ENCODE peak calls at places on chromosomes 3 and 15, in ten cellular contexts. One of them, this sample, is unnamed. For H3K9me3, the result is how much of the 10 kb centered on the place peaks cover.

GRCh38 chr3:117616213-117616612 is 906.6 kb downstream of the TUSC7 start:
- DNase-seq in HepG2: no peak
- DNase-seq in H1: no peak
- DNase-seq in transverse colon: no peak
- DNase-seq in A549: no peak
- DNase-seq in adrenal gland: no peak
- DNase-seq in breast epithelium: no peak
- DNase-seq in IMR-90: no peak
- DNase-seq in body of pancreas: no peak
- DNase-seq in K562: no peak
- DNase-seq in this sample: no peak

GRCh38 chr15:60591491-60592385 is 112.8 kb upstream of the ICE2 start:
- DNase-seq in HepG2: no peak
- DNase-seq in H1: peak
- DNase-seq in transverse colon: peak
- DNase-seq in A549: peak
- DNase-seq in adrenal gland: peak
- DNase-seq in breast epithelium: peak
- DNase-seq in IMR-90: no peak
- DNase-seq in body of pancreas: peak
- DNase-seq in K562: no peak
- DNase-seq in this sample: peak

GRCh38 chr3:161333696-161334095 is 37.6 kb downstream of the SPTSSB start:
- DNase-seq in HepG2: no peak
- DNase-seq in H1: no peak
- DNase-seq in transverse colon: no peak
- DNase-seq in A549: no peak
- DNase-seq in adrenal gland: no peak
- DNase-seq in breast epithelium: no peak
- DNase-seq in IMR-90: no peak
- DNase-seq in body of pancreas: no peak
- DNase-seq in K562: no peak
- DNase-seq in this sample: no peak

GRCh38 chr15:98070132-98070531 is 109.6 kb downstream of the ARRDC4 start:
- DNase-seq in HepG2: no peak
- DNase-seq in H1: no peak
- DNase-seq in transverse colon: no peak
- DNase-seq in A549: no peak
- DNase-seq in adrenal gland: no peak
- DNase-seq in breast epithelium: no peak
- DNase-seq in IMR-90: no peak
- DNase-seq in body of pancreas: no peak
- DNase-seq in K562: no peak
- DNase-seq in this sample: no peak

GRCh38 chr3:189664311-189664710 is 33.1 kb downstream of the TP63 start:
- DNase-seq in HepG2: no peak
- DNase-seq in H1: no peak
- DNase-seq in transverse colon: no peak
- DNase-seq in A549: peak
- DNase-seq in adrenal gland: peak
- DNase-seq in breast epithelium: no peak
- DNase-seq in IMR-90: peak
- DNase-seq in body of pancreas: no peak
- DNase-seq in K562: no peak
- DNase-seq in this sample: no peak

GRCh38 chr3:195352895-195353488 is 82.0 kb upstream of the XXYLT1 start:
- DNase-seq in HepG2: peak
- DNase-seq in H1: no peak
- DNase-seq in transverse colon: no peak
- DNase-seq in A549: no peak
- DNase-seq in adrenal gland: peak
- DNase-seq in breast epithelium: no peak
- DNase-seq in IMR-90: peak
- DNase-seq in body of pancreas: no peak
- DNase-seq in K562: no peak
- DNase-seq in this sample: no peak

GRCh38 chr15:62138124-62138523 is 27.0 kb downstream of the C2CD4B start:
- DNase-seq in HepG2: no peak
- DNase-seq in H1: no peak
- DNase-seq in transverse colon: no peak
- DNase-seq in A549: no peak
- DNase-seq in adrenal gland: no peak
- DNase-seq in breast epithelium: no peak
- DNase-seq in IMR-90: peak
- DNase-seq in body of pancreas: peak
- DNase-seq in K562: no peak
- DNase-seq in this sample: no peak

GRCh38 chr15:34038404-34039179 is 412 bp downstream of the AVEN start:
- DNase-seq in HepG2: peak
- DNase-seq in H1: peak
- DNase-seq in transverse colon: peak
- DNase-seq in A549: peak
- DNase-seq in adrenal gland: peak
- DNase-seq in breast epithelium: no peak
- DNase-seq in IMR-90: peak
- DNase-seq in body of pancreas: peak
- DNase-seq in K562: peak
- DNase-seq in this sample: peak

GRCh38 chr3:74789111-74789510 is 174.7 kb upstream of the CNTN3 start:
- DNase-seq in HepG2: peak
- DNase-seq in H1: no peak
- DNase-seq in transverse colon: no peak
- DNase-seq in A549: no peak
- DNase-seq in adrenal gland: no peak
- DNase-seq in breast epithelium: no peak
- DNase-seq in IMR-90: peak
- DNase-seq in body of pancreas: peak
- DNase-seq in K562: no peak
- DNase-seq in this sample: no peak

GRCh38 chr3:16407365-16407764 is 106.1 kb downstream of the RFTN1 start:
- DNase-seq in HepG2: no peak
- DNase-seq in H1: no peak
- DNase-seq in transverse colon: no peak
- DNase-seq in A549: no peak
- DNase-seq in adrenal gland: no peak
- DNase-seq in breast epithelium: no peak
- DNase-seq in IMR-90: no peak
- DNase-seq in body of pancreas: no peak
- DNase-seq in K562: no peak
- DNase-seq in this sample: no peak

GRCh38 chr3:73954506-73954905 is 329.8 kb upstream of the PDZRN3 start:
- DNase-seq in HepG2: no peak
- DNase-seq in H1: no peak
- DNase-seq in transverse colon: no peak
- DNase-seq in A549: no peak
- DNase-seq in adrenal gland: no peak
- DNase-seq in breast epithelium: no peak
- DNase-seq in IMR-90: no peak
- DNase-seq in body of pancreas: no peak
- DNase-seq in K562: no peak
- DNase-seq in this sample: no peak

GRCh38 chr3:13674538-13675185 is 125.7 kb downstream of the FBLN2 start:
- DNase-seq in HepG2: no peak
- DNase-seq in H1: no peak
- DNase-seq in transverse colon: no peak
- DNase-seq in A549: no peak
- DNase-seq in adrenal gland: no peak
- DNase-seq in breast epithelium: no peak
- DNase-seq in IMR-90: no peak
- DNase-seq in body of pancreas: no peak
- DNase-seq in K562: no peak
- DNase-seq in this sample: no peak

GRCh38 chr3:76369170-76369569 is 583.8 kb upstream of the ZNF717 start:
- DNase-seq in HepG2: no peak
- DNase-seq in H1: no peak
- DNase-seq in transverse colon: no peak
- DNase-seq in A549: no peak
- DNase-seq in adrenal gland: no peak
- DNase-seq in breast epithelium: no peak
- DNase-seq in IMR-90: peak
- DNase-seq in body of pancreas: no peak
- DNase-seq in K562: no peak
- DNase-seq in this sample: no peak

GRCh38 chr15:91874992-91875651 is 21.6 kb downstream of the SLCO3A1 start:
- DNase-seq in HepG2: no peak
- DNase-seq in H1: no peak
- DNase-seq in transverse colon: no peak
- DNase-seq in A549: no peak
- DNase-seq in adrenal gland: no peak
- DNase-seq in breast epithelium: no peak
- DNase-seq in IMR-90: no peak
- DNase-seq in body of pancreas: no peak
- DNase-seq in K562: no peak
- DNase-seq in this sample: no peak

DNA sequence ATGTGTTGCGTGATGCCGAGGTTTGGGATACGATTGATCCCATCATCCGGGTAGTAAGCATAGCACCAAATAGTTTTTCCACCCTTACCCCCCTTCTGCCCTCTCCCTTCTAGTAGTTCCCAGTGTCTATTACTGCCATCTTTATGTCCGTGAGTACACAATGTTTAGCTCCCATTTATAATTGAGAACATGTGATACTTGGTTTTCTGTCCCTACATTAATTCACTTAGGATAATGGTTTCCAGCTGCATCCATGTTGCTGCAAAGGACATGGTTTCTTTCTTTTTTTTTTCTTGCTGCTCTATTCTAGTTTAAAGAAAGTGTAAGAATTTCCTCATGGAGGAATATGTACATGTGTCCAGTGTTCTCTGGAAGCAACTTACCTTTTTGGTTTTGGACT is 51.8 kb downstream of the NSUN3 start:
- DNase-seq in HepG2: no peak
- DNase-seq in H1: no peak
- DNase-seq in transverse colon: no peak
- DNase-seq in A549: no peak
- DNase-seq in adrenal gland: no peak
- DNase-seq in breast epithelium: no peak
- DNase-seq in IMR-90: no peak
- DNase-seq in body of pancreas: no peak
- DNase-seq in K562: no peak
- DNase-seq in this sample: no peak
- TF ChIP-seq CTCF in HepG2: no peak
- TF ChIP-seq CTCF in H1: no peak
- TF ChIP-seq CTCF in transverse colon: no peak
- TF ChIP-seq CTCF in A549: no peak
- TF ChIP-seq CTCF in adrenal gland: no peak
- TF ChIP-seq CTCF in breast epithelium: no peak
- TF ChIP-seq CTCF in IMR-90: no peak
- TF ChIP-seq CTCF in body of pancreas: no peak
- TF ChIP-seq CTCF in K562: no peak
- TF ChIP-seq CTCF in this sample: no peak

DNA sequence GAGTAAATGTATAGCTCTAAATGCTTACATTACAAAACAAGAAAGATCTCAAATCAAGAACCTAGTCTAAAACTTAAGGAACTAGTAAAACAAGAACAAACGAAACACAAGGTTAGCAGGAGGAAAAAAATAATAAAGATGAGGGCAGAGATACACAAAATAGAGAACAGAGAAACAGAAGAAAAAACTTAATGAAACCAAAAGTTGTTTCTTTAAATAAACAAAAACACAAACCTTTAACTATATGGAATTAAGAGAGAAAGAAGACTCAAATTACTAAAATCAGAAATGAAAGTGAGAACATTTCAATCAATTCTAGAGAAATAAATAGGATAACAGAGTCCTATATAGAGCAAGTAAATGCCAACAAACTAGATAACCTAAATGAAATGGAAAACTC is 59.6 kb downstream of the DLG1 start:
- DNase-seq in HepG2: no peak
- DNase-seq in H1: no peak
- DNase-seq in transverse colon: no peak
- DNase-seq in A549: no peak
- DNase-seq in adrenal gland: no peak
- DNase-seq in breast epithelium: no peak
- DNase-seq in IMR-90: no peak
- DNase-seq in body of pancreas: no peak
- DNase-seq in K562: no peak
- DNase-seq in this sample: no peak
- H3K9me3 ChIP-seq in HepG2: under half
- H3K9me3 ChIP-seq in H1: under half
- H3K9me3 ChIP-seq in transverse colon: under half
- H3K9me3 ChIP-seq in A549: under half
- H3K9me3 ChIP-seq in adrenal gland: under half
- H3K9me3 ChIP-seq in breast epithelium: under half
- H3K9me3 ChIP-seq in IMR-90: under half
- H3K9me3 ChIP-seq in body of pancreas: under half
- H3K9me3 ChIP-seq in K562: under half
- H3K9me3 ChIP-seq in this sample: under half

GRCh38 chr3:167651820-167652219 is 1.9 kb downstream of the WDR49 start:
- DNase-seq in HepG2: no peak
- DNase-seq in H1: no peak
- DNase-seq in transverse colon: no peak
- DNase-seq in A549: no peak
- DNase-seq in adrenal gland: no peak
- DNase-seq in breast epithelium: no peak
- DNase-seq in IMR-90: no peak
- DNase-seq in body of pancreas: no peak
- DNase-seq in K562: no peak
- DNase-seq in this sample: no peak
- TF ChIP-seq POLR2A in HepG2: no peak
- TF ChIP-seq POLR2A in H1: no peak
- TF ChIP-seq POLR2A in transverse colon: no peak
- TF ChIP-seq POLR2A in A549: no peak
- TF ChIP-seq POLR2A in adrenal gland: no peak
- TF ChIP-seq POLR2A in breast epithelium: no peak
- TF ChIP-seq POLR2A in IMR-90: no peak
- TF ChIP-seq POLR2A in body of pancreas: no peak
- TF ChIP-seq POLR2A in K562: no peak
- TF ChIP-seq POLR2A in this sample: no peak

DNA sequence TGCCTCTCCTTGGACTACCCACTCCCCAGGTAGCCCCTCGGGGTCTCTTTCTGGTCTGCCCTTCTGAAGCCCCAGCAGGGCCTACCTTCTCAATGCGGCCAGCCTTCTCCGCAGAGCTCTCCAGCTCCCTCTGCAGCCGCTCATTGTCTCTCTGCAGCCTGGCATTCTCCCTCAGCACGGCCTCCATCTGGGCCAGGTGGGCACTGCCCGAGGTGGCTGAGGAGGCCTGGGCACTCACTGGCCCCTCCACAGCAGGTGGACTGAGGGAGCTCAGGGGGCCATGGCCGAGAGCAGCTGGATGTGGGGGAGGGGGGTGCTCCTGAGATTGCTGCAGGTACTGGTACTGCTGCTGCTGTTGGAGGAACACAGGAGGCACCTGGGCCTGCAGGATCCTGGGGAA is 6.8 kb downstream of the AMOTL2 start:
- DNase-seq in HepG2: no peak
- DNase-seq in H1: no peak
- DNase-seq in transverse colon: no peak
- DNase-seq in A549: no peak
- DNase-seq in adrenal gland: peak
- DNase-seq in breast epithelium: peak
- DNase-seq in IMR-90: no peak
- DNase-seq in body of pancreas: no peak
- DNase-seq in K562: no peak
- DNase-seq in this sample: no peak
- TF ChIP-seq CTCF in HepG2: no peak
- TF ChIP-seq CTCF in H1: no peak
- TF ChIP-seq CTCF in transverse colon: no peak
- TF ChIP-seq CTCF in A549: no peak
- TF ChIP-seq CTCF in adrenal gland: no peak
- TF ChIP-seq CTCF in breast epithelium: no peak
- TF ChIP-seq CTCF in IMR-90: peak
- TF ChIP-seq CTCF in body of pancreas: no peak
- TF ChIP-seq CTCF in K562: no peak
- TF ChIP-seq CTCF in this sample: no peak

This sample was measured in ovary.